ENCODE peak calls at places on chromosomes 5 and 9, in four cellular contexts. Q, Z, N and W are unnamed samples.

GRCh38 chr5:88743231-88743879 is 139.6 kb downstream of the MEF2C start:
- DNase-seq in Q (no peak), Z (peak; percentile 19), N (no peak), W (no peak)

GRCh38 chr5:64822329-64822728 is 53.6 kb downstream of the CWC27 start:
- DNase-seq in Q (no peak), Z (no peak), N (no peak), W (no peak)

GRCh38 chr5:126509339-126509738 is 85.7 kb downstream of the ALDH7A1 start:
- DNase-seq in Q (no peak), Z (no peak), N (no peak), W (no peak)

GRCh38 chr5:177607452-177608192 is 7.7 kb downstream of the B4GALT7 start:
- DNase-seq in Q (peak; percentile 94), Z (no peak), N (peak; percentile 83), W (peak; percentile 24)

GRCh38 chr5:178277866-178278265 is 45.3 kb upstream of the PHYKPL start:
- DNase-seq in Q (no peak), Z (no peak), N (no peak), W (no peak)

GRCh38 chr9:96453625-96454024 is 3.7 kb downstream of the HABP4 start:
- DNase-seq in Q (no peak), Z (no peak), N (peak; percentile 71), W (no peak)

GRCh38 chr9:100489836-100490235 is 16.9 kb downstream of the TMEFF1 start:
- DNase-seq in Q (no peak), Z (no peak), N (no peak), W (no peak)

GRCh38 chr5:127028822-127029457 is 1.4 kb downstream of the MARCHF3 start:
- DNase-seq in Q (no peak), Z (no peak), N (no peak), W (no peak)

GRCh38 chr5:127086583-127086982 is 13.3 kb upstream of the C5orf63 start:
- DNase-seq in Q (no peak), Z (no peak), N (no peak), W (no peak)

GRCh38 chr5:86337667-86338460 is 279.9 kb upstream of the COX7C start:
- DNase-seq in Q (peak; percentile 51), Z (no peak), N (no peak), W (no peak)

GRCh38 chr5:77906806-77907205 is 130.7 kb upstream of the TBCA start:
- DNase-seq in Q (no peak), Z (no peak), N (no peak), W (no peak)

GRCh38 chr5:139148986-139149385 is 49.2 kb downstream of the SIL1 start:
- DNase-seq in Q (no peak), Z (no peak), N (no peak), W (no peak)

GRCh38 chr9:70566066-70566465 is 151.6 kb upstream of the KLF9 start:
- DNase-seq in Q (no peak), Z (no peak), N (no peak), W (no peak)

GRCh38 chr5:57895766-57896165 is 413.2 kb upstream of the ACTBL2 start:
- DNase-seq in Q (no peak), Z (no peak), N (no peak), W (no peak)